ENCODE peak calls at places on chromosome 4, in four cellular contexts. One of them, this sample, is unnamed. For H3K27me3 and H3K4me1, the result is how much of the 10 kb centered on the place peaks cover.

GRCh38 chr4:95360256-95360903 is 188.4 kb downstream of the UNC5C start:
- DNase-seq in vagina: no peak
- DNase-seq in suprapubic skin: no peak
- DNase-seq in aorta: no peak
- DNase-seq in this sample: no peak

GRCh38 chr4:155809835-155810234 is 51.0 kb downstream of the GUCY1B1 start:
- DNase-seq in vagina: no peak
- DNase-seq in suprapubic skin: no peak
- DNase-seq in aorta: no peak
- DNase-seq in this sample: no peak

GRCh38 chr4:95248713-95249401 is 299.9 kb downstream of the UNC5C start:
- DNase-seq in vagina: no peak
- DNase-seq in aorta: no peak
- DNase-seq in suprapubic skin: no peak
- DNase-seq in this sample: no peak

GRCh38 chr4:107252621-107253020 is 216.5 kb upstream of the DKK2 start:
- DNase-seq in vagina: no peak
- DNase-seq in suprapubic skin: no peak
- DNase-seq in aorta: no peak
- DNase-seq in this sample: no peak

GRCh38 chr4:116877069-116877468 is 208.3 kb downstream of the TRAM1L1 start:
- DNase-seq in vagina: no peak
- DNase-seq in suprapubic skin: no peak
- DNase-seq in aorta: no peak
- DNase-seq in this sample: no peak

GRCh38 chr4:3822230-3822947 is 56.2 kb downstream of the ADRA2C start:
- DNase-seq in suprapubic skin: no peak
- DNase-seq in vagina: no peak
- DNase-seq in aorta: peak
- DNase-seq in this sample: no peak

GRCh38 chr4:129043523-129043922 is 49.8 kb downstream of the SCLT1 start:
- DNase-seq in aorta: no peak
- DNase-seq in vagina: no peak
- DNase-seq in suprapubic skin: no peak
- DNase-seq in this sample: no peak

GRCh38 chr4:111641813-111642579 is 503.3 kb upstream of the FAM241A start:
- DNase-seq in suprapubic skin: no peak
- DNase-seq in vagina: no peak
- DNase-seq in aorta: no peak
- DNase-seq in this sample: no peak

GRCh38 chr4:10002278-10002677 is 19.0 kb downstream of the SLC2A9 start:
- DNase-seq in vagina: no peak
- DNase-seq in suprapubic skin: no peak
- DNase-seq in aorta: no peak
- DNase-seq in this sample: no peak

GRCh38 chr4:188372051-188372450 is 232.8 kb downstream of the TRIML1 start:
- DNase-seq in suprapubic skin: no peak
- DNase-seq in vagina: no peak
- DNase-seq in aorta: no peak
- DNase-seq in this sample: no peak

GRCh38 chr4:22474636-22475310 is 41.1 kb downstream of the ADGRA3 start:
- DNase-seq in suprapubic skin: no peak
- DNase-seq in vagina: no peak
- DNase-seq in aorta: no peak
- DNase-seq in this sample: no peak

GRCh38 chr4:84319124-84319523 is 180.0 kb downstream of the NKX6-1 start:
- DNase-seq in vagina: no peak
- DNase-seq in suprapubic skin: no peak
- DNase-seq in aorta: peak
- DNase-seq in this sample: peak

GRCh38 chr4:151219091-151219490 is 57.9 kb upstream of the PRSS48 start:
- DNase-seq in suprapubic skin: no peak
- DNase-seq in vagina: no peak
- DNase-seq in aorta: no peak
- DNase-seq in this sample: no peak

GRCh38 chr4:118884716-118885115 is 3.9 kb upstream of the SYNPO2 start:
- DNase-seq in vagina: no peak
- DNase-seq in suprapubic skin: no peak
- DNase-seq in aorta: no peak
- DNase-seq in this sample: no peak

GRCh38 chr4:82905205-82905604 is 4.7 kb downstream of the THAP9 start:
- DNase-seq in suprapubic skin: no peak
- DNase-seq in aorta: no peak
- DNase-seq in vagina: no peak
- DNase-seq in this sample: no peak

GRCh38 chr4:146524663-146525062 is 2.9 kb upstream of the SLC10A7 start:
- DNase-seq in suprapubic skin: no peak
- DNase-seq in aorta: no peak
- DNase-seq in vagina: no peak
- DNase-seq in this sample: no peak

GRCh38 chr4:146521543-146522097 is at the start of gene SLC10A7:
- DNase-seq in aorta: peak
- DNase-seq in suprapubic skin: peak
- DNase-seq in vagina: no peak
- DNase-seq in this sample: peak

GRCh38 chr4:146520894-146521542 is 722 bp downstream of the SLC10A7 start:
- DNase-seq in suprapubic skin: no peak
- DNase-seq in vagina: no peak
- DNase-seq in aorta: no peak
- DNase-seq in this sample: no peak

GRCh38 chr4:146522098-146522861 is 540 bp upstream of the SLC10A7 start:
- DNase-seq in suprapubic skin: peak
- DNase-seq in vagina: no peak
- DNase-seq in aorta: peak
- DNase-seq in this sample: peak

DNA sequence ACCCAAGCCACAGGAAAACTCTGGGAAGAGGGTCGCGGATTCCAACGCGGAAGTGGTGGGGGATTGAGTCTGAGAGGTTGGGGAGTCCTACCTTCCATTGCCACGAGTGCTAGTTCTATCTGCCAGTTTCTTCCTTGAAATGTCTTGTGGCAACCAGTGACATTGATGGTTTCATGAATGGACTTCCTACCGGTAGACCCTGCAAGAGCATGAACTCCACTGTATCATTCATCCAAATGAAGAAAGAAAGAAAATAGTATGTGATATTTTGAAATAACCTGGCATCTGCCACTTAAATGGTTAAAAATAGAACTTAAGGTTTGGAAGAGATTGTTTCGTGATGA is 1.1 kb upstream of the SLC10A7 start:
- DNase-seq in aorta: no peak
- DNase-seq in vagina: no peak
- DNase-seq in suprapubic skin: no peak
- DNase-seq in this sample: no peak
- H3K27me3 ChIP-seq in aorta: under half
- H3K27me3 ChIP-seq in vagina: under half
- H3K27me3 ChIP-seq in suprapubic skin: under half
- H3K27me3 ChIP-seq in this sample: under half

GRCh38 chr4:185470503-185471195 is 884 bp downstream of the CCDC110 start:
- DNase-seq in suprapubic skin: no peak
- DNase-seq in aorta: peak
- DNase-seq in vagina: no peak
- DNase-seq in this sample: peak

GRCh38 chr4:185467991-185468390 is 3.5 kb downstream of the CCDC110 start:
- DNase-seq in aorta: no peak
- DNase-seq in suprapubic skin: no peak
- DNase-seq in vagina: no peak
- DNase-seq in this sample: no peak

GRCh38 chr4:185471235-185472062 is at the start of gene CCDC110:
- DNase-seq in aorta: peak
- DNase-seq in suprapubic skin: peak
- DNase-seq in vagina: no peak
- DNase-seq in this sample: peak

GRCh38 chr4:185468999-185469398 is 2.5 kb downstream of the CCDC110 start:
- DNase-seq in aorta: no peak
- DNase-seq in vagina: no peak
- DNase-seq in suprapubic skin: no peak
- DNase-seq in this sample: no peak

GRCh38 chr4:185469539-185470154 is 1.9 kb downstream of the CCDC110 start:
- DNase-seq in suprapubic skin: no peak
- DNase-seq in vagina: no peak
- DNase-seq in aorta: no peak
- DNase-seq in this sample: no peak
- H3K4me1 ChIP-seq in suprapubic skin: under half
- H3K4me1 ChIP-seq in vagina: under half
- H3K4me1 ChIP-seq in aorta: under half
- H3K4me1 ChIP-seq in this sample: under half

GRCh38 chr4:1467581-1468458 is 61.6 kb upstream of the NKX1-1 start:
- DNase-seq in aorta: no peak
- DNase-seq in vagina: no peak
- DNase-seq in suprapubic skin: no peak
- DNase-seq in this sample: no peak
- H3K27me3 ChIP-seq in aorta: under half
- H3K27me3 ChIP-seq in vagina: under half
- H3K27me3 ChIP-seq in suprapubic skin: half or more
- H3K27me3 ChIP-seq in this sample: under half

GRCh38 chr4:158825443-158826036 is 56.7 kb downstream of the FNIP2 start:
- DNase-seq in aorta: no peak
- DNase-seq in suprapubic skin: no peak
- DNase-seq in vagina: no peak
- DNase-seq in this sample: no peak

GRCh38 chr4:158824425-158825274 is 55.8 kb downstream of the FNIP2 start:
- DNase-seq in suprapubic skin: no peak
- DNase-seq in aorta: no peak
- DNase-seq in vagina: no peak
- DNase-seq in this sample: no peak

GRCh38 chr4:158821228-158822009 is 52.6 kb downstream of the FNIP2 start:
- DNase-seq in vagina: no peak
- DNase-seq in aorta: peak
- DNase-seq in suprapubic skin: no peak
- DNase-seq in this sample: no peak

GRCh38 chr4:158822348-158822747 is 53.5 kb downstream of the FNIP2 start:
- DNase-seq in aorta: no peak
- DNase-seq in vagina: no peak
- DNase-seq in suprapubic skin: no peak
- DNase-seq in this sample: no peak

GRCh38 chr4:158823461-158823873 is 54.6 kb downstream of the FNIP2 start:
- DNase-seq in aorta: peak
- DNase-seq in suprapubic skin: no peak
- DNase-seq in vagina: no peak
- DNase-seq in this sample: no peak
- H3K4me1 ChIP-seq in aorta: under half
- H3K4me1 ChIP-seq in suprapubic skin: half or more
- H3K4me1 ChIP-seq in vagina: half or more
- H3K4me1 ChIP-seq in this sample: half or more

GRCh38 chr4:154491731-154492249 is at the start of gene DCHS2:
- DNase-seq in aorta: peak
- DNase-seq in suprapubic skin: no peak
- DNase-seq in vagina: no peak
- DNase-seq in this sample: peak
- H3K27me3 ChIP-seq in aorta: under half
- H3K27me3 ChIP-seq in suprapubic skin: half or more
- H3K27me3 ChIP-seq in vagina: under half
- H3K27me3 ChIP-seq in this sample: under half

GRCh38 chr4:139913398-139913990 is 240.5 kb downstream of the MAML3 start:
- DNase-seq in suprapubic skin: no peak
- DNase-seq in aorta: no peak
- DNase-seq in vagina: no peak
- DNase-seq in this sample: no peak

GRCh38 chr4:139913995-139914394 is 240.0 kb downstream of the MAML3 start:
- DNase-seq in aorta: no peak
- DNase-seq in vagina: no peak
- DNase-seq in suprapubic skin: no peak
- DNase-seq in this sample: no peak

GRCh38 chr4:139917896-139918295 is 236.1 kb downstream of the MAML3 start:
- DNase-seq in suprapubic skin: no peak
- DNase-seq in aorta: no peak
- DNase-seq in vagina: no peak
- DNase-seq in this sample: no peak

GRCh38 chr4:139918591-139918990 is 235.4 kb downstream of the MAML3 start:
- DNase-seq in vagina: no peak
- DNase-seq in aorta: no peak
- DNase-seq in suprapubic skin: no peak
- DNase-seq in this sample: no peak

DNA sequence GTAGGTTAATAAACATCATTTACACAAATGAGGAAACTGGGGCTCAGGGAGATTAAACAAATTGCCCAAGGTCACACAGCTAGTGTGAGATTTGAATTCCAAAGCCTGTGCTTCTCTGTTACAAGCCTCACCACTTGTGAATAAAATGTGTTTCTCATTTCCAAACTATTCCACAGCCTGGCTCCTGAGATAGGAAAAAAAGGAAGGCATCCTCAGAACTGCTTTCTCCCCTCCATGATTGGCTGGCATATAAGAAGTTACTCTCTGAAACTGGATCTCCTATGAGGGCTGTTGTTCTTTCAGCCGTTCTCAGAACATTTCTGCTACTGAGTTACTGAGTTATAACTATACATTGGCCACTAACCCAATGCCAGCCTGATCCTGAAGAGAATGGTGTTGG is 237.9 kb downstream of the MAML3 start:
- DNase-seq in suprapubic skin: no peak
- DNase-seq in aorta: no peak
- DNase-seq in vagina: no peak
- DNase-seq in this sample: no peak
- H3K4me1 ChIP-seq in suprapubic skin: under half
- H3K4me1 ChIP-seq in aorta: under half
- H3K4me1 ChIP-seq in vagina: under half
- H3K4me1 ChIP-seq in this sample: under half

GRCh38 chr4:7661846-7662506 is 227.2 kb upstream of the PSAPL1 start:
- DNase-seq in aorta: no peak
- DNase-seq in suprapubic skin: no peak
- DNase-seq in vagina: no peak
- DNase-seq in this sample: no peak

GRCh38 chr4:7662507-7662846 is 227.7 kb upstream of the PSAPL1 start:
- DNase-seq in vagina: no peak
- DNase-seq in suprapubic skin: no peak
- DNase-seq in aorta: no peak
- DNase-seq in this sample: no peak

GRCh38 chr4:7660176-7660540 is 225.4 kb upstream of the PSAPL1 start:
- DNase-seq in aorta: no peak
- DNase-seq in vagina: no peak
- DNase-seq in suprapubic skin: no peak
- DNase-seq in this sample: no peak

GRCh38 chr4:7660640-7661039 is 225.9 kb upstream of the PSAPL1 start:
- DNase-seq in aorta: no peak
- DNase-seq in suprapubic skin: no peak
- DNase-seq in vagina: no peak
- DNase-seq in this sample: no peak

GRCh38 chr4:7661066-7661748 is 226.5 kb upstream of the PSAPL1 start:
- DNase-seq in suprapubic skin: no peak
- DNase-seq in aorta: no peak
- DNase-seq in vagina: no peak
- DNase-seq in this sample: no peak
- H3K27me3 ChIP-seq in suprapubic skin: under half
- H3K27me3 ChIP-seq in aorta: under half
- H3K27me3 ChIP-seq in vagina: under half
- H3K27me3 ChIP-seq in this sample: under half